ENCODE peak calls at places on chromosomes 12 and 14, in seven cellular contexts. X is H1, N is HCT116, I is SK-N-SH, B is HepG2, D is GM12878, A is K562. S is an unnamed sample.

GRCh38 chr14:63901434-63902085 is 48.8 kb downstream of the SYNE2 start:
- DNase-seq in N (no peak), X (no peak), B (no peak), A (no peak), I (no peak), D (no peak), S (no peak)

GRCh38 chr12:7935773-7936581 is at the start of gene SLC2A3:
- DNase-seq in A (peak; percentile 74), X (peak; percentile 53), D (peak; percentile 65), N (no peak), I (peak; percentile 43), B (peak; percentile 84), S (no peak)

GRCh38 chr14:77372304-77372841 is 4.5 kb downstream of the TMED8 start:
- DNase-seq in A (no peak), D (peak; percentile 83), B (peak; percentile 36), X (no peak), N (no peak), I (no peak), S (no peak)

GRCh38 chr12:92735131-92735721 is 32.4 kb downstream of the PLEKHG7 start:
- DNase-seq in A (no peak), D (no peak), N (no peak), I (no peak), B (no peak), X (no peak), S (no peak)

GRCh38 chr14:101027966-101028365 is 124.4 kb upstream of the RTL1 start:
- DNase-seq in D (no peak), B (no peak), N (no peak), A (no peak), X (no peak), I (no peak), S (no peak)

GRCh38 chr12:104626069-104626690 is 169.4 kb downstream of the CHST11 start:
- DNase-seq in D (no peak), I (no peak), X (no peak), B (no peak), N (no peak), A (no peak), S (no peak)

GRCh38 chr14:74979442-74980397 is 23.0 kb upstream of the EIF2B2 start:
- DNase-seq in B (no peak), I (peak; percentile 72), X (no peak), D (no peak), A (no peak), N (no peak), S (no peak)

GRCh38 chr12:30835216-30835615 is 80.5 kb upstream of the CAPRIN2 start:
- DNase-seq in I (no peak), N (no peak), X (no peak), D (no peak), A (no peak), B (no peak), S (no peak)

GRCh38 chr14:71322660-71323250 is 415.5 kb downstream of the PCNX1 start:
- DNase-seq in D (peak; percentile 66), X (no peak), A (no peak), N (no peak), B (no peak), I (peak; percentile 24), S (peak; percentile 63)

GRCh38 chr12:121905746-121906145 is 12.6 kb upstream of the CFAP251 start:
- DNase-seq in I (no peak), N (no peak), A (no peak), D (no peak), X (no peak), B (no peak), S (peak; percentile 82)

GRCh38 chr14:33909380-33910084 is 41.3 kb downstream of the EGLN3 start:
- DNase-seq in I (no peak), B (peak; percentile 81), N (no peak), A (no peak), X (no peak), D (no peak), S (no peak)

GRCh38 chr12:85920324-85920947 is 46.3 kb downstream of the NTS start:
- DNase-seq in X (no peak), N (peak; percentile 26), A (peak; percentile 7), I (peak; percentile 32), D (no peak), B (peak; percentile 12), S (peak; percentile 56)

GRCh38 chr12:88600272-88600671 is 20.0 kb upstream of the KITLG start:
- DNase-seq in A (no peak), X (no peak), B (no peak), I (no peak), N (no peak), D (no peak), S (no peak)

GRCh38 chr14:70897475-70897874 is 9.8 kb upstream of the PCNX1 start:
- DNase-seq in I (no peak), X (no peak), B (no peak), N (no peak), A (no peak), D (no peak), S (no peak)

GRCh38 chr12:45728625-45729232 is 777 bp upstream of the ARID2 start:
- DNase-seq in N (peak; percentile 94), B (peak; percentile 92), X (peak; percentile 90), D (peak; percentile 87), A (peak; percentile 72), I (peak; percentile 86), S (peak; percentile 80)

GRCh38 chr12:45729233-45730115 is at the start of gene ARID2:
- DNase-seq in N (peak; percentile 38), A (peak; percentile 46), X (no peak), B (peak; percentile 14), I (peak; percentile 72), D (no peak), S (peak; percentile 57)

GRCh38 chr12:45730842-45731336 is 1.4 kb downstream of the ARID2 start:
- DNase-seq in A (no peak), X (no peak), B (peak; percentile 60), N (no peak), I (no peak), D (no peak), S (peak; percentile 43)

GRCh38 chr12:45731376-45731775 is 1.9 kb downstream of the ARID2 start:
- DNase-seq in A (no peak), I (no peak), B (no peak), D (no peak), N (no peak), X (no peak), S (no peak)

DNA sequence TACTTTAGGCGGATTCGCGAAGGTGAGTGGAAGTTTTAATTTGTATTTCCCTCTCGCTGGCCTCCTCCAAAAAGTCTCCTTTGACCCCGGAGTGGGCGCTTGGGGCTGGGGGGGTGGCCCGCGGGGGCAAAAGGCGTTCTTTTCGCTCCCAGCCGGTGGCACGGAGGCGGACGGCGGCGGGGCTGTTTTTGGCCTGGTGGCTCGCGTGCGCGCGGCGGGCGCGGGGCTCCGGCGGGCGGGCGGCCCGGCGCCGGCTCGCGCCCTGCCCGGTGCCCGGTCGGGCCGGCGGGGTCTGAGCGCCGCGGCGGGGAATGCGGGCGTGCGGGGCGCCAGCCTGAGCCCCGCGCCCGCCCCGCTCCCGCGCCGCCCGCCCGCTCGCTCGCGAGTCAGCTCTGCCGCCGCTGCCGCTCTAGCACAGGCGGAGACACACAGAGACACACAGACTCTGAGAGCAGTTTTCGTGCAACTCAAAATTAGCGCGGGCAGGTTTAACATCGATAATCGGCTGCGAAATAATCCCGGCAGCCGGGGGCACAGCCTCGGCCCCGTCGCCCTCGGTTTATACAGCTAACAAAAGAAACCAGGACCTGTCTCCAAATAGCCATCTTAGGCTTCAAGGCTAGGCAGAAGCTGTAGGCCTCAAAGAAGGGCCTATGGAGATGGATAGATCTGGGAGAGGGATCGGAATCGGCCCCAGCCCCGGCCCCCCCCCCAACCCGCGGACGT is 773 bp downstream of the ARID2 start:
- DNase-seq in B (no peak), X (no peak), I (peak; percentile 56), A (peak; percentile 33), N (no peak), D (no peak), S (peak; percentile 68)
- TF ChIP-seq JUND in B (no peak), X (no peak), I (no peak), A (no peak), N (no peak), D (no peak), S (no peak)

GRCh38 chr12:12529783-12530421 is 32.8 kb downstream of the DUSP16 start:
- DNase-seq in X (no peak), I (no peak), N (no peak), D (no peak), A (no peak), B (no peak), S (no peak)
- TF ChIP-seq JUND in X (no peak), I (no peak), N (no peak), D (no peak), A (no peak), B (no peak), S (no peak)

GRCh38 chr12:111430418-111431353 is 25.0 kb downstream of the SH2B3 start:
- DNase-seq in B (no peak), X (no peak), A (no peak), I (no peak), D (no peak), N (no peak), S (no peak)
- TF ChIP-seq JUND in B (no peak), X (no peak), A (no peak), I (no peak), D (no peak), N (no peak), S (no peak)

DNA sequence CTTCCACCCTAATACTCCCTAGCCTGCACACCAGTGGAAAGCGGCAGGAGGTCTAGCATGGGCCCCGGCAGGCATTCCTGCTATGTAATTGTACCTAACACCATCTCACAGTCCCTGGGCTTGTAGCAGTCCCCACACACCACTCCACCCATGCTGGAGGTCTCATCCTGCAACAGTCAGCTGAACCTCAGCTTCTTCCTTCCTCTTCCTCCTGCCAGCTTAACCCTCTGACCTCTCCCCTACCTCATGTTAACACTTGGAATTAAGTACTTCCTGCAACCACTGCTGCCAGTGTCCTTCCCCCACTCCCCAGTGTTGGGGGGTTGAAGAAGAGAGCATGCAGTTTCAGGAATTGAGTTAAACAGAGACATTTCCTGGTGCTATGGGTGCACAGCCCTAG is 7.6 kb downstream of the ADCY4 start:
- DNase-seq in X (no peak), A (no peak), I (no peak), D (no peak), B (no peak), N (no peak), S (no peak)
- TF ChIP-seq JUND in X (no peak), A (no peak), I (no peak), D (no peak), B (no peak), N (no peak), S (no peak)